ENCODE peak calls at places on chromosomes 11 and 22, in four cellular contexts. C is mammary epithelial cell, D is IMR-90, O is fibroblast of lung. Q is an unnamed sample.

GRCh38 chr11:7353100-7353499 is 101.4 kb downstream of the SYT9 start:
- DNase-seq in D (no peak), C (peak; percentile 24), O (no peak), Q (peak; percentile 26)

GRCh38 chr11:61477126-61477525 is 31.4 kb upstream of the LRRC10B start:
- DNase-seq in C (no peak), D (no peak), O (no peak), Q (no peak)

GRCh38 chr11:103450241-103450640 is 341.0 kb downstream of the DYNC2H1 start:
- DNase-seq in O (peak; percentile 69), C (no peak), D (peak; percentile 73), Q (no peak)

GRCh38 chr11:18012314-18012905 is 437 bp downstream of the SERGEF start:
- DNase-seq in D (peak; percentile 13), O (peak; percentile 24), C (peak; percentile 30), Q (peak; percentile 35)

GRCh38 chr22:50012201-50013181 is at the start of gene IL17REL:
- DNase-seq in O (no peak), D (peak; percentile 10), C (no peak), Q (peak; percentile 49)

GRCh38 chr11:67024410-67024809 is 1.5 kb downstream of the SYT12 start:
- DNase-seq in D (no peak), C (peak; percentile 26), O (peak; percentile 30), Q (no peak)

GRCh38 chr22:31332886-31333285 is 13.3 kb downstream of the PATZ1 start:
- DNase-seq in O (no peak), D (peak; percentile 62), C (peak; percentile 44), Q (no peak)

GRCh38 chr11:63670738-63671321 is 346 bp downstream of the ATL3 start:
- DNase-seq in C (peak; percentile 44), O (peak; percentile 42), D (no peak), Q (peak; percentile 82)

GRCh38 chr11:126355926-126356897 is 726 bp downstream of the ST3GAL4 start:
- DNase-seq in D (no peak), O (peak; percentile 20), C (peak; percentile 67), Q (peak; percentile 70)

GRCh38 chr11:86140334-86140733 is 71.5 kb upstream of the PICALM start:
- DNase-seq in D (no peak), O (no peak), C (no peak), Q (no peak)

GRCh38 chr11:64358536-64358906 is 441 bp upstream of the RPS6KA4 start:
- DNase-seq in C (peak; percentile 23), O (no peak), D (no peak), Q (no peak)

GRCh38 chr11:12237381-12237784 is 127.0 kb downstream of the MICAL2 start:
- DNase-seq in O (no peak), C (no peak), D (no peak), Q (no peak)

GRCh38 chr11:5040876-5041275 is 5.5 kb upstream of the OR52J3 start:
- DNase-seq in C (no peak), O (no peak), D (no peak), Q (no peak)

GRCh38 chr22:39839917-39840510 is 53.5 kb downstream of the ENTHD1 start:
- DNase-seq in C (no peak), O (no peak), D (no peak), Q (no peak)

GRCh38 chr22:44627521-44628139 is 74.4 kb upstream of the PRR5 start:
- DNase-seq in D (no peak), C (no peak), O (no peak), Q (no peak)

GRCh38 chr11:120339394-120339890 is 3.2 kb downstream of the ARHGEF12 start:
- DNase-seq in C (peak; percentile 45), O (peak; percentile 43), D (peak; percentile 43), Q (peak; percentile 59)

GRCh38 chr22:35839811-35840739 is 122.4 kb downstream of the APOL5 start:
- DNase-seq in D (peak; percentile 98), O (peak; percentile 99), C (peak; percentile 98), Q (peak; percentile 96)

GRCh38 chr11:34890812-34891211 is 25.4 kb downstream of the APIP start:
- DNase-seq in O (peak; percentile 42), D (peak; percentile 55), C (peak; percentile 21), Q (peak; percentile 89)

GRCh38 chr11:122337241-122338176 is 221.5 kb upstream of the BLID start:
- DNase-seq in O (peak; percentile 36), D (no peak), C (no peak), Q (no peak)

GRCh38 chr22:46593211-46593676 is 26.9 kb upstream of the GRAMD4 start:
- DNase-seq in D (no peak), O (peak; percentile 30), C (no peak), Q (no peak)

GRCh38 chr11:68077617-68078592 is 39.1 kb downstream of the TCIRG1 start:
- DNase-seq in D (peak; percentile 18), C (no peak), O (peak; percentile 10), Q (no peak)

GRCh38 chr11:12678092-12678491 is 3.9 kb downstream of the TEAD1 start:
- DNase-seq in D (no peak), C (no peak), O (no peak), Q (peak; percentile 39)

GRCh38 chr11:118202599-118203422 is 22.0 kb downstream of the JAML start:
- DNase-seq in O (no peak), D (no peak), C (no peak), Q (no peak)

GRCh38 chr11:77063861-77064260 is 2.9 kb upstream of the CAPN5 start:
- DNase-seq in C (no peak), O (no peak), D (no peak), Q (no peak)

GRCh38 chr11:77064648-77065217 is 2.0 kb upstream of the CAPN5 start:
- DNase-seq in C (no peak), D (no peak), O (no peak), Q (no peak)

GRCh38 chr11:77066229-77067023 is at the start of gene CAPN5:
- DNase-seq in D (peak; percentile 92), O (peak; percentile 90), C (peak; percentile 84), Q (peak; percentile 97)

GRCh38 chr11:77067776-77068460 is 1.1 kb downstream of the CAPN5 start:
- DNase-seq in D (no peak), O (no peak), C (no peak), Q (no peak)

DNA sequence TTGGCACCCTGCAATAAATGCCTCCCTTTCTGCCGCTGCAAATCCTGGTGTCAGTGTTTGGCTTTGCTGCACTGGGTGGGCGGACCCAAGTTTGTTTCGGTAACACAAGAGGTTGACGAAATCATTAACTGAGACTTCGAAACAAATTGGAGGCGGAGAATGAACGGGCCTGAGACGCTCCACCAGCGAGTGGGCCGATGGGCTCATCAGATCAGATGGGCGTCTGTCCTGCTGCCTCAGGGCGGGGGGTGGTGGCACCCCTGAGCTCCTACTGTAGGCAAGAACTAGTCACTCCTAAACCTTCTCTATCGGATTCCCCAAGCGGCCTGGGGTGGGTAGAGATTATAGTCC is 918 bp upstream of the CAPN5 start:
- DNase-seq in O (peak; percentile 52), C (no peak), D (peak; percentile 59), Q (peak; percentile 63)
- H3K9ac ChIP-seq in O (peak overlapping the region; percentile 63), C (no peak overlapping the region), D (peak overlapping the region; percentile 76), Q (peak overlapping the region; percentile 95)

DNA sequence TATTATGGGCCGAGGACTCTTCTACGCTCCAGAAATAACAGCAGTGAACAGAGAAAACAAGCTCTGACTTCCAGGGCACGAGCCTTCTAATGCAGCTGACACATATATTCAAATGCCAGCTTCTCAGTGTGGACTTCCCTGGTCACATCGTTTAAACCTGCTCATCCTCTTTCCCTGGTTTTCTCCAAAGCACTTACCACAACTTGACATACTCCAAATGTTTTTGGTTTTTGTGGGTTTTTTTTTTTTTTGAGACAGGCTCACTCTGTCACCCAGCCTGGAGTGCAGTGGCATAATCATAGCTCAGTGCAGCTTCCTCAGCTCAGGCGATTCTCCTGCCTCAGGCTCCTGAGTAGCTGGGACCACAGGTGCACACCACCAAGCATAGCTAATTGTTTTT is 105.5 kb downstream of the MICAL3 start:
- DNase-seq in D (peak; percentile 64), O (peak; percentile 76), C (peak; percentile 67), Q (no peak)
- H3K4me3 ChIP-seq in D (no peak overlapping the region), O (no peak overlapping the region), C (no peak overlapping the region), Q (no peak overlapping the region)

GRCh38 chr11:65571420-65571819 is 918 bp upstream of the FAM89B start:
- DNase-seq in C (no peak), D (no peak), O (no peak), Q (no peak)
- H3K4me1 ChIP-seq in C (peaks cover 53% of the 10 kb centered on the region), D (peaks cover 24% of the 10 kb centered on the region), O (peaks cover 37% of the 10 kb centered on the region), Q (peaks cover 46% of the 10 kb centered on the region)

GRCh38 chr11:96016978-96017502 is 93.1 kb upstream of the MTMR2 start:
- DNase-seq in O (no peak), C (no peak), D (no peak), Q (no peak)

GRCh38 chr11:96015911-96016565 is 92.1 kb upstream of the MTMR2 start:
- DNase-seq in O (no peak), D (no peak), C (no peak), Q (no peak)

GRCh38 chr11:96012086-96012824 is 88.3 kb upstream of the MTMR2 start:
- DNase-seq in C (peak; percentile 81), O (peak; percentile 85), D (peak; percentile 54), Q (peak; percentile 60)

GRCh38 chr11:96013459-96014213 is 89.7 kb upstream of the MTMR2 start:
- DNase-seq in D (no peak), O (no peak), C (no peak), Q (no peak)

DNA sequence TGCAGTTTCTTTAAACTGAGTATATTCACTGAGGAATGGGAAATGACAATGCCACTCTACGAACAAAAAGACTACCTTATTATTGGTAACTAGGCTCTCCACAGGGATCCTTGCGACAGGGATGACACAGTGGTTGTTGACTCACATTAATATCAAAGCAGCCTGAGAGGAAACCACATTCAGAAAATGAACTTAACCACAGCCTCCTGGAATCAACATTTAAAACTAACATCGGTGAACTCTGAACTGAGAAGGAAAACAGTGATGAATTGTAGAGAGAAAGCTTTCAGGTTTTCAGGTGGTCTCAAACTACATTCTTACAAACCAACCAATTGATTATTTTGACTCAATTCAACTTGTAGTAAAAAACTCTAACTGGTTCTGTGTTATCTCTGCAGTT is 90.3 kb upstream of the MTMR2 start:
- DNase-seq in O (peak; percentile 74), C (peak; percentile 61), D (peak; percentile 61), Q (peak; percentile 24)
- H3K9ac ChIP-seq in O (no peak overlapping the region), C (no peak overlapping the region), D (no peak overlapping the region), Q (no peak overlapping the region)